ENCODE peak calls at places on chromosomes 3 and 15, in six cellular contexts. L, R, M, G, Q and F are unnamed samples.

GRCh38 chr3:139473155-139473771 is 3.1 kb downstream of the RBP2 start:
- DNase-seq in L (no peak), R (no peak), M (no peak), G (no peak), Q (no peak), F (no peak)

GRCh38 chr3:141052570-141053069 is 1.5 kb downstream of the SPSB4 start:
- DNase-seq in L (no peak), R (no peak), M (peak), G (no peak), Q (peak), F (no peak)

GRCh38 chr15:71748327-71748726 is 62.0 kb upstream of the NR2E3 start:
- DNase-seq in L (no peak), R (no peak), M (no peak), G (no peak), Q (no peak), F (no peak)

GRCh38 chr15:65414841-65415621 is 7.7 kb downstream of the IGDCC4 start:
- DNase-seq in L (peak), R (no peak), M (peak), G (no peak), Q (peak), F (no peak)

GRCh38 chr3:189513281-189514151 is 117.7 kb upstream of the TP63 start:
- DNase-seq in L (peak), R (no peak), M (no peak), G (no peak), Q (no peak), F (no peak)

GRCh38 chr15:94485148-94485719 is 253.9 kb downstream of the MCTP2 start:
- DNase-seq in L (no peak), R (no peak), M (no peak), G (no peak), Q (no peak), F (no peak)

GRCh38 chr3:56845505-56845904 is 43.8 kb upstream of the ARHGEF3 start:
- DNase-seq in L (no peak), R (no peak), M (no peak), G (no peak), Q (no peak), F (no peak)

GRCh38 chr3:149975919-149976318 is 5.2 kb upstream of the PFN2 start:
- DNase-seq in L (no peak), R (no peak), M (no peak), G (no peak), Q (no peak), F (no peak)

GRCh38 chr15:63188247-63188936 is 1.0 kb upstream of the RAB8B start:
- DNase-seq in L (no peak), R (no peak), M (no peak), G (no peak), Q (no peak), F (no peak)

GRCh38 chr3:134352031-134352671 is 22.1 kb downstream of the AMOTL2 start:
- DNase-seq in L (no peak), R (no peak), M (no peak), G (no peak), Q (no peak), F (no peak)

GRCh38 chr15:29066848-29067247 is 181.1 kb downstream of the APBA2 start:
- DNase-seq in L (no peak), R (no peak), M (no peak), G (no peak), Q (no peak), F (no peak)

GRCh38 chr15:81133782-81134461 is at the start of gene CFAP161:
- DNase-seq in L (peak), R (no peak), M (peak), G (peak), Q (peak), F (no peak)

GRCh38 chr3:43190682-43191081 is 84.8 kb upstream of the POMGNT2 start:
- DNase-seq in L (no peak), R (no peak), M (no peak), G (no peak), Q (no peak), F (no peak)

GRCh38 chr3:108590443-108590842 is 921 bp downstream of the DZIP3 start:
- DNase-seq in L (peak), R (no peak), M (no peak), G (no peak), Q (no peak), F (no peak)

GRCh38 chr3:143808999-143809700 is 39.1 kb downstream of the SLC9A9 start:
- DNase-seq in L (no peak), R (no peak), M (no peak), G (no peak), Q (no peak), F (no peak)

GRCh38 chr15:99100245-99101173 is 4.4 kb upstream of the SYNM start:
- DNase-seq in L (peak), R (peak), M (peak), G (peak), Q (peak), F (no peak)

GRCh38 chr3:124383846-124384483 is 346.3 kb upstream of the UMPS start:
- DNase-seq in L (no peak), R (no peak), M (no peak), G (no peak), Q (no peak), F (no peak)

GRCh38 chr3:5006755-5007202 is 27.5 kb downstream of the BHLHE40 start:
- DNase-seq in L (no peak), R (peak), M (no peak), G (no peak), Q (peak), F (peak)

GRCh38 chr15:60905587-60905986 is 323.5 kb downstream of the RORA start:
- DNase-seq in L (no peak), R (peak), M (no peak), G (no peak), Q (peak), F (no peak)

GRCh38 chr15:89051875-89052274 is 36.4 kb upstream of the ABHD2 start:
- DNase-seq in L (no peak), R (no peak), M (no peak), G (no peak), Q (no peak), F (no peak)

GRCh38 chr15:96333194-96334016 is 2.9 kb downstream of the NR2F2 start:
- DNase-seq in L (no peak), R (no peak), M (no peak), G (no peak), Q (peak), F (no peak)

GRCh38 chr15:78256044-78256437 is 8.3 kb upstream of the DNAJA4 start:
- DNase-seq in L (no peak), R (no peak), M (no peak), G (no peak), Q (no peak), F (no peak)

GRCh38 chr3:129503387-129504010 is 24.9 kb upstream of the RHO start:
- DNase-seq in L (peak), R (no peak), M (no peak), G (no peak), Q (no peak), F (no peak)

GRCh38 chr15:89790661-89791060 is 14.5 kb downstream of the MESP2 start:
- DNase-seq in L (no peak), R (no peak), M (no peak), G (no peak), Q (no peak), F (no peak)

GRCh38 chr3:140276698-140277097 is 341.7 kb downstream of the CLSTN2 start:
- DNase-seq in L (peak), R (no peak), M (no peak), G (no peak), Q (peak), F (peak)

GRCh38 chr3:42693530-42693930 is 8.2 kb downstream of the KLHL40 start:
- DNase-seq in L (no peak), R (no peak), M (no peak), G (peak), Q (peak), F (no peak)

GRCh38 chr3:55570361-55570760 is 83.3 kb upstream of the WNT5A start:
- DNase-seq in L (no peak), R (no peak), M (no peak), G (no peak), Q (no peak), F (no peak)

GRCh38 chr3:83216919-83217594 is 1455.6 kb upstream of the GBE1 start:
- DNase-seq in L (no peak), R (no peak), M (no peak), G (no peak), Q (no peak), F (no peak)

GRCh38 chr15:48653913-48654630 is 8.6 kb upstream of the FBN1 start:
- DNase-seq in L (no peak), R (no peak), M (no peak), G (no peak), Q (no peak), F (no peak)

GRCh38 chr3:23406576-23406975 is 203.4 kb downstream of the UBE2E2 start:
- DNase-seq in L (no peak), R (no peak), M (no peak), G (no peak), Q (no peak), F (no peak)

GRCh38 chr15:65192016-65192415 is 6.9 kb upstream of the CLPX start:
- DNase-seq in L (no peak), R (no peak), M (no peak), G (no peak), Q (no peak), F (no peak)

GRCh38 chr3:72702390-72702789 is 145.9 kb downstream of the SHQ1 start:
- DNase-seq in L (no peak), R (no peak), M (no peak), G (no peak), Q (no peak), F (no peak)

GRCh38 chr3:123419156-123419849 is 29.6 kb downstream of the ADCY5 start:
- DNase-seq in L (no peak), R (no peak), M (no peak), G (no peak), Q (no peak), F (no peak)

GRCh38 chr15:78360958-78361714 is 21.0 kb downstream of the CRABP1 start:
- DNase-seq in L (no peak), R (no peak), M (no peak), G (no peak), Q (peak), F (no peak)